ENCODE peak calls at places on chromosome 4, in four cellular contexts. W is BE2C, V is heart left ventricle, A is aorta. D is an unnamed sample. For H3K4me1, the result is how much of the 10 kb centered on the place peaks cover.

GRCh38 chr4:138555107-138555506 is 313.0 kb upstream of the SLC7A11 start:
- DNase-seq in W (no peak), V (no peak), A (no peak), D (no peak)

GRCh38 chr4:47913328-47913727 is 1.1 kb downstream of the NFXL1 start:
- DNase-seq in W (no peak), V (no peak), A (no peak), D (no peak)

GRCh38 chr4:2802618-2803531 is 10.0 kb downstream of the SH3BP2 start:
- DNase-seq in W (no peak), V (no peak), A (peak), D (no peak)

GRCh38 chr4:187922274-187922673 is 73.3 kb upstream of the ZFP42 start:
- DNase-seq in W (no peak), V (no peak), A (no peak), D (no peak)

GRCh38 chr4:179465131-179465797 is 2023.0 kb upstream of the AGA start:
- DNase-seq in W (no peak), V (no peak), A (no peak), D (no peak)

GRCh38 chr4:149999485-150000074 is 78.7 kb upstream of the DCLK2 start:
- DNase-seq in W (peak), V (peak), A (no peak), D (no peak)

GRCh38 chr4:80926446-80926845 is 104.1 kb upstream of the BMP3 start:
- DNase-seq in W (no peak), V (no peak), A (no peak), D (no peak)

GRCh38 chr4:102008711-102009110 is 218.2 kb downstream of the BANK1 start:
- DNase-seq in W (no peak), V (no peak), A (no peak), D (no peak)

GRCh38 chr4:180462116-180462515 is 1781.1 kb upstream of the TENM3 start:
- DNase-seq in W (no peak), V (no peak), A (no peak), D (no peak)

GRCh38 chr4:114318309-114318708 is 280.3 kb upstream of the UGT8 start:
- DNase-seq in W (no peak), V (no peak), A (no peak), D (no peak)

GRCh38 chr4:73410916-73411730 is 7.0 kb downstream of the ALB start:
- DNase-seq in W (no peak), V (no peak), A (no peak), D (no peak)

GRCh38 chr4:8274772-8275241 is 5.3 kb downstream of the HTRA3 start:
- DNase-seq in W (peak), V (peak), A (peak), D (no peak)

GRCh38 chr4:105246712-105247111 is 100.0 kb downstream of the TET2 start:
- DNase-seq in W (no peak), V (no peak), A (no peak), D (no peak)

GRCh38 chr4:25937801-25938200 is 23.8 kb downstream of the SMIM20 start:
- DNase-seq in W (no peak), V (no peak), A (no peak), D (no peak)

GRCh38 chr4:73599182-73599581 is 21.1 kb downstream of the RASSF6 start:
- DNase-seq in W (no peak), V (no peak), A (no peak), D (no peak)

GRCh38 chr4:144734522-144734921 is 88.6 kb downstream of the HHIP start:
- DNase-seq in W (no peak), V (no peak), A (no peak), D (no peak)

GRCh38 chr4:55407764-55408163 is 12.0 kb downstream of the TMEM165 start:
- DNase-seq in W (no peak), V (no peak), A (no peak), D (no peak)

GRCh38 chr4:109026588-109026987 is 263.7 kb upstream of the ETNPPL start:
- DNase-seq in W (no peak), V (no peak), A (no peak), D (no peak)

GRCh38 chr4:47468686-47469365 is 5.3 kb upstream of the COMMD8 start:
- DNase-seq in W (no peak), V (no peak), A (no peak), D (no peak)

GRCh38 chr4:100721490-100721889 is 203.7 kb upstream of the EMCN start:
- DNase-seq in W (no peak), V (no peak), A (no peak), D (no peak)

GRCh38 chr4:52780627-52781354 is 29.6 kb upstream of the ERVMER34-1 start:
- DNase-seq in W (peak), V (no peak), A (no peak), D (no peak)

GRCh38 chr4:98928131-98928504 is 815 bp downstream of the EIF4E start:
- DNase-seq in W (peak), V (peak), A (peak), D (peak)

GRCh38 chr4:4990857-4991540 is 28.3 kb downstream of the CYTL1 start:
- DNase-seq in W (peak), V (peak), A (peak), D (no peak)

GRCh38 chr4:145177511-145177905 is 2.9 kb downstream of the OTUD4 start:
- DNase-seq in W (no peak), V (no peak), A (no peak), D (no peak)

GRCh38 chr4:123564758-123565346 is 168.3 kb downstream of the SPRY1 start:
- DNase-seq in W (peak), V (peak), A (no peak), D (peak)

GRCh38 chr4:151228196-151229119 is 48.5 kb upstream of the PRSS48 start:
- DNase-seq in W (no peak), V (no peak), A (no peak), D (no peak)

GRCh38 chr4:186144180-186144579 is 39.7 kb downstream of the FAM149A start:
- DNase-seq in W (peak), V (no peak), A (peak), D (no peak)

GRCh38 chr4:106851686-106852085 is 184.4 kb downstream of the DKK2 start:
- DNase-seq in W (no peak), V (no peak), A (no peak), D (no peak)

GRCh38 chr4:82560853-82561744 is 689 bp downstream of the TMEM150C start:
- DNase-seq in W (peak), V (no peak), A (no peak), D (no peak)

GRCh38 chr4:71270901-71271300 is 67.9 kb upstream of the SLC4A4 start:
- DNase-seq in W (peak), V (no peak), A (no peak), D (peak)

GRCh38 chr4:71440612-71441011 is 101.8 kb downstream of the SLC4A4 start:
- DNase-seq in W (no peak), V (no peak), A (no peak), D (no peak)

GRCh38 chr4:137890802-137891201 is 351.3 kb downstream of the SLC7A11 start:
- DNase-seq in W (no peak), V (no peak), A (no peak), D (no peak)

GRCh38 chr4:163587867-163588266 is 93.4 kb downstream of the TMA16 start:
- DNase-seq in W (peak), V (no peak), A (no peak), D (no peak)

GRCh38 chr4:150178161-150178560 is 99.9 kb downstream of the DCLK2 start:
- DNase-seq in W (no peak), V (no peak), A (no peak), D (no peak)

GRCh38 chr4:102157984-102158383 is 187.3 kb downstream of the SLC39A8 start:
- DNase-seq in W (no peak), V (no peak), A (no peak), D (no peak)

GRCh38 chr4:20043992-20044391 is 207.7 kb upstream of the SLIT2 start:
- DNase-seq in W (no peak), V (no peak), A (no peak), D (no peak)

GRCh38 chr4:102868153-102868781 is 525 bp upstream of the CISD2 start:
- DNase-seq in W (no peak), V (peak), A (peak), D (no peak)

GRCh38 chr4:187814737-187815465 is 180.7 kb upstream of the ZFP42 start:
- DNase-seq in W (no peak), V (no peak), A (no peak), D (no peak)

GRCh38 chr4:169756971-169757574 is 671 bp downstream of the HPF1 start:
- DNase-seq in W (no peak), V (no peak), A (no peak), D (no peak)

DNA sequence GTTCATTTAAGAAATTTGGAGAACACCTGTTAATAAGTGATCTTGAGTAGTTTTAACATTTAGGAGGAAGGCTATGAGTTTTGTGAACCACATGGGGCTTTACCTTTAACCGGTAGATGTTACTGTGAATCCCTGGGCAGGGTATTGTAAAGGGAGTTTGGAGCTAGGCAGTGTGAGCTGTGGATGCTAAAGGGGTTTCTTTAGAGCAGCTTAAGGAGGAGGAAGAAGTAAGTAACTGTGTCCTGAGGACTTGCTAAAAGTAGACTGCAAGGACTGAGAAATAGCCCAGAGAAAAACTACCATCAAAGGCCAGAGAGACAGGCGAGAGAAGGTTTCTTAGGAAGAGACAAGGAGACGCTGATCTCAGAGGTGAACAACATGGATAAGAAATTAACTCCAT is 5.6 kb downstream of the RHOH start:
- DNase-seq in W (no peak), V (no peak), A (no peak), D (no peak)
- H3K4me3 ChIP-seq in W (no peak), V (no peak), A (no peak), D (peak)

GRCh38 chr4:119731146-119731742 is 102.6 kb upstream of the PDE5A start:
- DNase-seq in W (no peak), V (no peak), A (no peak), D (no peak)
- H3K4me1 ChIP-seq in W (under half), V (under half), A (under half), D (under half)

GRCh38 chr4:27008693-27009092 is 148.1 kb downstream of the STIM2 start:
- DNase-seq in W (no peak), V (no peak), A (no peak), D (no peak)

GRCh38 chr4:27006247-27006603 is 145.6 kb downstream of the STIM2 start:
- DNase-seq in W (no peak), V (no peak), A (no peak), D (no peak)

GRCh38 chr4:27007507-27007906 is 146.9 kb downstream of the STIM2 start:
- DNase-seq in W (no peak), V (no peak), A (no peak), D (no peak)

GRCh38 chr4:27005512-27006246 is 145.0 kb downstream of the STIM2 start:
- DNase-seq in W (no peak), V (no peak), A (no peak), D (no peak)

GRCh38 chr4:27006646-27007045 is 146.0 kb downstream of the STIM2 start:
- DNase-seq in W (no peak), V (no peak), A (no peak), D (no peak)
- H3K4me3 ChIP-seq in W (no peak), V (no peak), A (no peak), D (no peak)

GRCh38 chr4:124636793-124637192 is 75.7 kb downstream of the ANKRD50 start:
- DNase-seq in W (no peak), V (no peak), A (no peak), D (no peak)

GRCh38 chr4:124632439-124632838 is 80.1 kb downstream of the ANKRD50 start:
- DNase-seq in W (no peak), V (no peak), A (no peak), D (no peak)

GRCh38 chr4:124631760-124632159 is 80.8 kb downstream of the ANKRD50 start:
- DNase-seq in W (peak), V (peak), A (peak), D (no peak)

GRCh38 chr4:124633285-124633941 is 79.1 kb downstream of the ANKRD50 start:
- DNase-seq in W (no peak), V (no peak), A (no peak), D (no peak)

GRCh38 chr4:124635331-124635730 is 77.2 kb downstream of the ANKRD50 start:
- DNase-seq in W (no peak), V (no peak), A (no peak), D (no peak)
- H3K4me1 ChIP-seq in W (under half), V (under half), A (under half), D (under half)

GRCh38 chr4:24799544-24800272 is 4.3 kb downstream of the SOD3 start:
- DNase-seq in W (no peak), V (no peak), A (no peak), D (no peak)
- H3K4me3 ChIP-seq in W (no peak), V (no peak), A (no peak), D (no peak)

GRCh38 chr4:13171292-13172057 is 312.7 kb downstream of the RAB28 start:
- DNase-seq in W (no peak), V (no peak), A (no peak), D (no peak)
- H3K4me1 ChIP-seq in W (under half), V (under half), A (under half), D (under half)

GRCh38 chr4:76011700-76012387 is 4.5 kb upstream of the CXCL9 start:
- DNase-seq in W (no peak), V (peak), A (peak), D (no peak)
- H3K4me3 ChIP-seq in W (no peak), V (no peak), A (no peak), D (no peak)